ENCODE peak calls at places on chromosomes 5 and 9, in nine cellular contexts. Y is naive thymus-derived CD8-positive, alpha-beta T cell; U is effector memory CD8-positive, alpha-beta T cell; V is AG08395; N is endothelial cell; J is effector CD4-positive, alpha-beta T cell; A is frontal cortex; I is iPS-NIHi11; R is AG04449. C is an unnamed sample.

GRCh38 chr5:160165137-160166068 is 46.2 kb upstream of the PWWP2A start:
- DNase-seq in Y (no peak), U (no peak), V (peak; percentile 97), N (no peak), J (no peak), A (peak; percentile 39), I (peak; percentile 65), R (peak; percentile 94), C (peak; percentile 84)

GRCh38 chr5:99033014-99033931 is 104.5 kb upstream of the CHD1 start:
- DNase-seq in Y (no peak), U (peak; percentile 9), V (no peak), N (no peak), J (no peak), A (no peak), I (no peak), R (no peak), C (peak; percentile 40)

GRCh38 chr9:113613815-113614413 is 150.4 kb downstream of the RGS3 start:
- DNase-seq in Y (no peak), U (no peak), V (no peak), N (no peak), J (no peak), A (no peak), I (no peak), R (no peak), C (no peak)

GRCh38 chr5:33146916-33147315 is 293.8 kb upstream of the TARS1 start:
- DNase-seq in Y (no peak), U (no peak), V (no peak), N (no peak), J (no peak), A (no peak), I (no peak), R (no peak), C (no peak)

GRCh38 chr9:133322701-133323100 is 13.3 kb downstream of the SURF6 start:
- DNase-seq in Y (no peak), U (no peak), V (no peak), N (no peak), J (no peak), A (no peak), I (no peak), R (no peak), C (no peak)

GRCh38 chr5:68962632-68963484 is 131.0 kb upstream of the SLC30A5 start:
- DNase-seq in Y (no peak), U (no peak), V (peak; percentile 80), N (peak; percentile 65), J (no peak), A (peak; percentile 19), I (peak; percentile 82), R (no peak), C (peak; percentile 85)

GRCh38 chr9:136901516-136902258 is 15.4 kb downstream of the TRAF2 start:
- DNase-seq in Y (peak; percentile 23), U (peak; percentile 55), V (peak; percentile 74), N (no peak), J (peak; percentile 63), A (no peak), I (no peak), R (no peak), C (peak; percentile 94)

GRCh38 chr9:127854169-127854833 is at the start of gene ENG:
- DNase-seq in Y (no peak), U (no peak), V (peak; percentile 73), N (peak; percentile 60), J (no peak), A (no peak), I (peak; percentile 71), R (no peak), C (peak; percentile 85)

GRCh38 chr9:76161546-76161945 is 232.7 kb downstream of the RFK start:
- DNase-seq in Y (no peak), U (no peak), V (peak; percentile 83), N (no peak), J (no peak), A (no peak), I (no peak), R (peak; percentile 52), C (no peak)

GRCh38 chr9:105993051-105993854 is 298.9 kb downstream of the TMEM38B start:
- DNase-seq in Y (no peak), U (no peak), V (no peak), N (no peak), J (no peak), A (peak; percentile 6), I (no peak), R (no peak), C (peak; percentile 87)

GRCh38 chr5:15893866-15894265 is 285.7 kb downstream of the MARCHF11 start:
- DNase-seq in Y (no peak), U (no peak), V (no peak), N (no peak), J (no peak), A (no peak), I (no peak), R (no peak), C (no peak)

GRCh38 chr5:16885635-16886365 is 50.3 kb downstream of the MYO10 start:
- DNase-seq in Y (no peak), U (no peak), V (no peak), N (no peak), J (no peak), A (no peak), I (no peak), R (no peak), C (peak; percentile 14)

GRCh38 chr5:124885490-124885889 is 139.1 kb upstream of the ZNF608 start:
- DNase-seq in Y (no peak), U (no peak), V (no peak), N (no peak), J (no peak), A (no peak), I (no peak), R (no peak), C (no peak)

GRCh38 chr9:5478214-5478613 is 27.9 kb downstream of the CD274 start:
- DNase-seq in Y (no peak), U (no peak), V (no peak), N (no peak), J (no peak), A (no peak), I (no peak), R (no peak), C (no peak)

GRCh38 chr9:18379073-18379811 is 94.7 kb upstream of the ADAMTSL1 start:
- DNase-seq in Y (no peak), U (no peak), V (no peak), N (no peak), J (no peak), A (no peak), I (no peak), R (no peak), C (peak; percentile 29)

GRCh38 chr5:23352437-23352836 is 155.0 kb upstream of the PRDM9 start:
- DNase-seq in Y (no peak), U (no peak), V (no peak), N (peak; percentile 17), J (no peak), A (no peak), I (no peak), R (no peak), C (peak; percentile 68)

GRCh38 chr5:74493426-74493825 is 147.1 kb downstream of the ENC1 start:
- DNase-seq in Y (no peak), U (no peak), V (no peak), N (no peak), J (no peak), A (no peak), I (no peak), R (no peak), C (no peak)